ENCODE peak calls at places on chromosomes 1 and 21, in five cellular contexts. E is HFFc6, B is uterus, L is GM03348, W is left cardiac atrium. M is an unnamed sample.

GRCh38 chr21:39037807-39038405 is 145.3 kb downstream of the PSMG1 start:
- DNase-seq in E (peak; percentile 9), B (no peak), L (no peak), W (no peak), M (no peak)

GRCh38 chr1:200226268-200226968 is 183.4 kb downstream of the ZNF281 start:
- DNase-seq in L (peak; percentile 40), W (no peak), B (no peak), E (no peak), M (no peak)

GRCh38 chr1:41955461-41956159 is 36.9 kb upstream of the HIVEP3 start:
- DNase-seq in B (no peak), L (peak; percentile 63), E (peak; percentile 99), W (no peak), M (peak; percentile 16)

GRCh38 chr21:27545754-27546349 is 579.0 kb upstream of the ADAMTS5 start:
- DNase-seq in E (no peak), B (no peak), L (no peak), W (no peak), M (no peak)

GRCh38 chr1:84089470-84090261 is 54.4 kb upstream of the PRKACB start:
- DNase-seq in L (no peak), B (no peak), E (peak; percentile 65), W (no peak), M (no peak)

GRCh38 chr1:157771666-157772425 is 5.1 kb downstream of the FCRL2 start:
- DNase-seq in L (no peak), W (no peak), B (no peak), E (no peak), M (no peak)

GRCh38 chr1:41724248-41724647 is 194.5 kb downstream of the HIVEP3 start:
- DNase-seq in E (no peak), B (no peak), W (no peak), L (no peak), M (no peak)

GRCh38 chr1:204947338-204947737 is 76.7 kb downstream of the NFASC start:
- DNase-seq in L (no peak), W (no peak), B (no peak), E (no peak), M (no peak)

GRCh38 chr1:159005161-159005560 is 4.5 kb upstream of the IFI16 start:
- DNase-seq in E (no peak), W (no peak), B (no peak), L (no peak), M (no peak)

GRCh38 chr1:12324423-12324822 is 94.6 kb downstream of the VPS13D start:
- DNase-seq in L (no peak), E (no peak), B (no peak), W (no peak), M (no peak)

GRCh38 chr21:41234574-41234973 is 66.6 kb downstream of the BACE2 start:
- DNase-seq in E (no peak), L (no peak), B (no peak), W (no peak), M (no peak)